ENCODE peak calls at places on chromosomes 2 and 18, in eight cellular contexts. One of them, this sample, is unnamed. For H3K36me3, the result is how much of the 10 kb centered on the place peaks cover.

GRCh38 chr2:46487667-46488333 is 8.4 kb downstream of the TMEM247 start:
- DNase-seq in breast epithelium: no peak
- DNase-seq in uterus: peak
- DNase-seq in CD8-positive, alpha-beta T cell: no peak
- DNase-seq in gastrocnemius medialis: peak
- DNase-seq in mammary epithelial cell: no peak
- DNase-seq in stomach: no peak
- DNase-seq in fibroblast of lung: peak
- DNase-seq in this sample: peak

GRCh38 chr2:193276560-193276959 is 1081.8 kb upstream of the TMEFF2 start:
- DNase-seq in breast epithelium: no peak
- DNase-seq in uterus: no peak
- DNase-seq in CD8-positive, alpha-beta T cell: no peak
- DNase-seq in gastrocnemius medialis: no peak
- DNase-seq in mammary epithelial cell: no peak
- DNase-seq in stomach: no peak
- DNase-seq in fibroblast of lung: no peak
- DNase-seq in this sample: no peak

GRCh38 chr2:17588031-17588430 is 47.5 kb downstream of the VSNL1 start:
- DNase-seq in breast epithelium: no peak
- DNase-seq in uterus: no peak
- DNase-seq in CD8-positive, alpha-beta T cell: no peak
- DNase-seq in gastrocnemius medialis: no peak
- DNase-seq in mammary epithelial cell: peak
- DNase-seq in stomach: no peak
- DNase-seq in fibroblast of lung: peak
- DNase-seq in this sample: no peak

GRCh38 chr18:50661013-50661412 is 101.1 kb downstream of the MAPK4 start:
- DNase-seq in breast epithelium: no peak
- DNase-seq in uterus: no peak
- DNase-seq in CD8-positive, alpha-beta T cell: no peak
- DNase-seq in gastrocnemius medialis: no peak
- DNase-seq in mammary epithelial cell: no peak
- DNase-seq in stomach: no peak
- DNase-seq in fibroblast of lung: no peak
- DNase-seq in this sample: no peak

GRCh38 chr2:152353364-152353763 is 18.4 kb downstream of the FMNL2 start:
- DNase-seq in breast epithelium: no peak
- DNase-seq in uterus: no peak
- DNase-seq in CD8-positive, alpha-beta T cell: no peak
- DNase-seq in gastrocnemius medialis: no peak
- DNase-seq in mammary epithelial cell: no peak
- DNase-seq in stomach: no peak
- DNase-seq in fibroblast of lung: no peak
- DNase-seq in this sample: no peak

GRCh38 chr2:17239550-17239949 is 278.7 kb downstream of the RAD51AP2 start:
- DNase-seq in breast epithelium: no peak
- DNase-seq in uterus: no peak
- DNase-seq in CD8-positive, alpha-beta T cell: no peak
- DNase-seq in gastrocnemius medialis: no peak
- DNase-seq in mammary epithelial cell: no peak
- DNase-seq in stomach: no peak
- DNase-seq in fibroblast of lung: no peak
- DNase-seq in this sample: no peak

GRCh38 chr18:32378705-32379104 is 92.0 kb downstream of the GAREM1 start:
- DNase-seq in breast epithelium: no peak
- DNase-seq in uterus: no peak
- DNase-seq in CD8-positive, alpha-beta T cell: no peak
- DNase-seq in gastrocnemius medialis: peak
- DNase-seq in mammary epithelial cell: peak
- DNase-seq in stomach: peak
- DNase-seq in fibroblast of lung: peak
- DNase-seq in this sample: no peak

GRCh38 chr2:215032153-215032552 is 106.3 kb downstream of the ABCA12 start:
- DNase-seq in breast epithelium: no peak
- DNase-seq in uterus: no peak
- DNase-seq in CD8-positive, alpha-beta T cell: no peak
- DNase-seq in gastrocnemius medialis: no peak
- DNase-seq in mammary epithelial cell: no peak
- DNase-seq in stomach: no peak
- DNase-seq in fibroblast of lung: no peak
- DNase-seq in this sample: no peak

GRCh38 chr2:197442865-197443264 is 8.0 kb upstream of the SF3B1 start:
- DNase-seq in breast epithelium: no peak
- DNase-seq in uterus: no peak
- DNase-seq in CD8-positive, alpha-beta T cell: no peak
- DNase-seq in gastrocnemius medialis: no peak
- DNase-seq in mammary epithelial cell: no peak
- DNase-seq in stomach: no peak
- DNase-seq in fibroblast of lung: no peak
- DNase-seq in this sample: no peak

GRCh38 chr2:10646153-10646552 is 43.6 kb downstream of the NOL10 start:
- DNase-seq in breast epithelium: no peak
- DNase-seq in uterus: no peak
- DNase-seq in CD8-positive, alpha-beta T cell: no peak
- DNase-seq in gastrocnemius medialis: no peak
- DNase-seq in mammary epithelial cell: no peak
- DNase-seq in stomach: no peak
- DNase-seq in fibroblast of lung: no peak
- DNase-seq in this sample: no peak

GRCh38 chr18:62399781-62400308 is 74.7 kb downstream of the TNFRSF11A start:
- DNase-seq in breast epithelium: no peak
- DNase-seq in uterus: no peak
- DNase-seq in CD8-positive, alpha-beta T cell: no peak
- DNase-seq in gastrocnemius medialis: no peak
- DNase-seq in mammary epithelial cell: peak
- DNase-seq in stomach: no peak
- DNase-seq in fibroblast of lung: no peak
- DNase-seq in this sample: no peak

GRCh38 chr18:22108674-22109073 is 60.7 kb upstream of the GATA6 start:
- DNase-seq in breast epithelium: no peak
- DNase-seq in uterus: no peak
- DNase-seq in CD8-positive, alpha-beta T cell: no peak
- DNase-seq in gastrocnemius medialis: no peak
- DNase-seq in mammary epithelial cell: no peak
- DNase-seq in stomach: peak
- DNase-seq in fibroblast of lung: no peak
- DNase-seq in this sample: no peak

GRCh38 chr2:99652862-99653261 is 163.0 kb upstream of the REV1 start:
- DNase-seq in breast epithelium: no peak
- DNase-seq in uterus: no peak
- DNase-seq in CD8-positive, alpha-beta T cell: no peak
- DNase-seq in gastrocnemius medialis: no peak
- DNase-seq in mammary epithelial cell: no peak
- DNase-seq in stomach: no peak
- DNase-seq in fibroblast of lung: no peak
- DNase-seq in this sample: no peak

GRCh38 chr2:69629921-69630608 is 13.5 kb downstream of the AAK1 start:
- DNase-seq in breast epithelium: no peak
- DNase-seq in uterus: no peak
- DNase-seq in CD8-positive, alpha-beta T cell: no peak
- DNase-seq in gastrocnemius medialis: no peak
- DNase-seq in mammary epithelial cell: no peak
- DNase-seq in stomach: no peak
- DNase-seq in fibroblast of lung: no peak
- DNase-seq in this sample: no peak

GRCh38 chr18:10376735-10377134 is 77.7 kb upstream of the APCDD1 start:
- DNase-seq in breast epithelium: no peak
- DNase-seq in uterus: no peak
- DNase-seq in CD8-positive, alpha-beta T cell: no peak
- DNase-seq in gastrocnemius medialis: no peak
- DNase-seq in mammary epithelial cell: no peak
- DNase-seq in stomach: no peak
- DNase-seq in fibroblast of lung: no peak
- DNase-seq in this sample: peak

GRCh38 chr2:210818473-210818872 is 262.1 kb downstream of the CPS1 start:
- DNase-seq in breast epithelium: no peak
- DNase-seq in uterus: no peak
- DNase-seq in CD8-positive, alpha-beta T cell: no peak
- DNase-seq in gastrocnemius medialis: no peak
- DNase-seq in mammary epithelial cell: peak
- DNase-seq in stomach: no peak
- DNase-seq in fibroblast of lung: no peak
- DNase-seq in this sample: no peak

GRCh38 chr2:223697316-223697875 is 95.2 kb upstream of the SCG2 start:
- DNase-seq in breast epithelium: no peak
- DNase-seq in uterus: no peak
- DNase-seq in CD8-positive, alpha-beta T cell: no peak
- DNase-seq in gastrocnemius medialis: no peak
- DNase-seq in mammary epithelial cell: no peak
- DNase-seq in stomach: no peak
- DNase-seq in fibroblast of lung: peak
- DNase-seq in this sample: no peak

GRCh38 chr18:43129946-43130523 is 14.6 kb upstream of the RIT2 start:
- DNase-seq in breast epithelium: no peak
- DNase-seq in uterus: no peak
- DNase-seq in CD8-positive, alpha-beta T cell: no peak
- DNase-seq in gastrocnemius medialis: no peak
- DNase-seq in mammary epithelial cell: peak
- DNase-seq in stomach: no peak
- DNase-seq in fibroblast of lung: peak
- DNase-seq in this sample: no peak

GRCh38 chr2:64636105-64636873 is 17.4 kb downstream of the SERTAD2 start:
- DNase-seq in breast epithelium: no peak
- DNase-seq in uterus: no peak
- DNase-seq in CD8-positive, alpha-beta T cell: no peak
- DNase-seq in gastrocnemius medialis: no peak
- DNase-seq in mammary epithelial cell: no peak
- DNase-seq in stomach: no peak
- DNase-seq in fibroblast of lung: no peak
- DNase-seq in this sample: no peak
- H3K36me3 ChIP-seq in breast epithelium: under half
- H3K36me3 ChIP-seq in uterus: under half
- H3K36me3 ChIP-seq in CD8-positive, alpha-beta T cell: under half
- H3K36me3 ChIP-seq in gastrocnemius medialis: under half
- H3K36me3 ChIP-seq in mammary epithelial cell: under half
- H3K36me3 ChIP-seq in stomach: under half
- H3K36me3 ChIP-seq in fibroblast of lung: under half
- H3K36me3 ChIP-seq in this sample: half or more

DNA sequence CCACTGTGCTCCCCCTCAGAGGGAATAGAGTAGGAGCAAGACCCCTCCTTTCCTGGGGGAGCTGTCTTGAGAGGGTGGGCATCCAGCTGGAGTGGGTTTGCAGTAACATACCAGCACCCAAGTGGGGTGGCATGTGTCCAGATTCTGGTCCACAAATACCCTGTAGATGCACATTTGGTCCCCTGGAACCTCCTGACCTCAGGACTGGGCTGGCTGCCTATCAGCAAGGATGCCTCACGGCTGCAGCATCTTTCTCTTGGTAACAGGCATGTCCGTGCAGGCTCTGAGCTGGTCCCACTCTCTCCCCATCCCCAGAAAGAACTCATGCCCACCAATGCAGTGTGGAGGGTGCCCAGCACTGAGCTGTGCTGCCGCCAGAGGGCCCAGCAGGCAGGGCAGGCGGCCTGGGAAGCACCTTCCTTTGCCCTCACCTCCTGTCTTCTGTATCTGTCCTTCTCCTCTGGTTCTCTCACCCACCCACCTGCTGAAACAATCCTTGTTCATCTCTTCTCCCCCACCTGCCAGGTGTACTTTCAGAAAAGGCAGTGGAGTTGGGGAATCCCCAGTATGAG is 47.4 kb downstream of the ITGB1BP1 start:
- DNase-seq in breast epithelium: no peak
- DNase-seq in uterus: no peak
- DNase-seq in CD8-positive, alpha-beta T cell: no peak
- DNase-seq in gastrocnemius medialis: no peak
- DNase-seq in mammary epithelial cell: no peak
- DNase-seq in stomach: no peak
- DNase-seq in fibroblast of lung: no peak
- DNase-seq in this sample: no peak
- TF ChIP-seq CTCF in breast epithelium: no peak
- TF ChIP-seq CTCF in uterus: no peak
- TF ChIP-seq CTCF in CD8-positive, alpha-beta T cell: no peak
- TF ChIP-seq CTCF in gastrocnemius medialis: no peak
- TF ChIP-seq CTCF in mammary epithelial cell: no peak
- TF ChIP-seq CTCF in stomach: no peak
- TF ChIP-seq CTCF in fibroblast of lung: no peak
- TF ChIP-seq CTCF in this sample: no peak

DNA sequence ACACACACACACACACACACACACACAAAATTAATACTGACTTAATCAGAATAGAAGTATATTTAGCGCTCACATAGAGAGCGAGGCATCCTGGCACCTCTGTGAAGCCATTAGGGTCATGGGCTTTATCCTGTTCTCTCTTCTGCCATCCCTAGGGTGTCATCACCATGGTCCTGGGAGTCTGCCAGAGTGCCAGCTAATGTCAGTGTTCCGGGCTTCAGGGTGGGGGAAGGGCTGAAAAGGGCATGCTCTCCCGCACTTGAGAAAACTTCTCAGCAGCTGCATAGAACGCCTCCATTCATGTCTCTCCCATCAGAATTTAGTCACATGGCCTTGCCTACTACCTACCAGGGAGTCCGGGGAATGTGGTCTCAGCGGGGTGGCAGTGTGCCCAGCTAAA is 19.7 kb upstream of the DYNC2LI1 start:
- DNase-seq in breast epithelium: no peak
- DNase-seq in uterus: no peak
- DNase-seq in CD8-positive, alpha-beta T cell: no peak
- DNase-seq in gastrocnemius medialis: no peak
- DNase-seq in mammary epithelial cell: no peak
- DNase-seq in stomach: no peak
- DNase-seq in fibroblast of lung: no peak
- DNase-seq in this sample: peak
- H3K36me3 ChIP-seq in breast epithelium: under half
- H3K36me3 ChIP-seq in uterus: under half
- H3K36me3 ChIP-seq in CD8-positive, alpha-beta T cell: under half
- H3K36me3 ChIP-seq in gastrocnemius medialis: under half
- H3K36me3 ChIP-seq in mammary epithelial cell: under half
- H3K36me3 ChIP-seq in stomach: under half
- H3K36me3 ChIP-seq in fibroblast of lung: under half
- H3K36me3 ChIP-seq in this sample: under half

GRCh38 chr2:116095636-116096035 is 1653.2 kb downstream of the DPP10 start:
- DNase-seq in breast epithelium: no peak
- DNase-seq in uterus: no peak
- DNase-seq in CD8-positive, alpha-beta T cell: no peak
- DNase-seq in gastrocnemius medialis: no peak
- DNase-seq in mammary epithelial cell: no peak
- DNase-seq in stomach: no peak
- DNase-seq in fibroblast of lung: no peak
- DNase-seq in this sample: no peak

GRCh38 chr2:116098049-116098448 is 1655.6 kb downstream of the DPP10 start:
- DNase-seq in breast epithelium: no peak
- DNase-seq in uterus: no peak
- DNase-seq in CD8-positive, alpha-beta T cell: no peak
- DNase-seq in gastrocnemius medialis: no peak
- DNase-seq in mammary epithelial cell: no peak
- DNase-seq in stomach: no peak
- DNase-seq in fibroblast of lung: no peak
- DNase-seq in this sample: no peak

GRCh38 chr2:116088246-116088645 is 1645.8 kb downstream of the DPP10 start:
- DNase-seq in breast epithelium: no peak
- DNase-seq in uterus: no peak
- DNase-seq in CD8-positive, alpha-beta T cell: no peak
- DNase-seq in gastrocnemius medialis: no peak
- DNase-seq in mammary epithelial cell: no peak
- DNase-seq in stomach: no peak
- DNase-seq in fibroblast of lung: no peak
- DNase-seq in this sample: no peak

DNA sequence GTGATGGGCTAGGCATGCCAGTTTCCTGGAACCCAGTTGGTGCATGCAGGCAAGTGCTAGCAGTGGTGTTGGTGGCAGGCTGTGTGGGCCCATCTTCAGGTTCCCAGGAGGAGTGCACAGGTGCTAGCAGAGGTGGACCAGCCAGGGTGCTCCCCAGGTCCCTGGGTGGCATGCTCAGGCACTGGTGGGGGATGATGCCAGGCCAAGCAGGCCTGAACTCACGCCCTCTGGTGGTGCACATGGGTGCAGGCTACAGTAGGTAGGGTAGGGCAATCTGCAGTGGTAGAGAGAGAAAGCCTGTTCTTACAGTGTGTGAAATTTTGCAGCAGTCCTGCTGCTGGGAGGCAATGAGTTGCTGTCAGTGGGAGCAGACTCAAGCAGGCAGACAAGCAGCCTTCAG is 1651.8 kb downstream of the DPP10 start:
- DNase-seq in breast epithelium: no peak
- DNase-seq in uterus: no peak
- DNase-seq in CD8-positive, alpha-beta T cell: no peak
- DNase-seq in gastrocnemius medialis: no peak
- DNase-seq in mammary epithelial cell: no peak
- DNase-seq in stomach: no peak
- DNase-seq in fibroblast of lung: no peak
- DNase-seq in this sample: no peak
- TF ChIP-seq CTCF in breast epithelium: no peak
- TF ChIP-seq CTCF in uterus: no peak
- TF ChIP-seq CTCF in CD8-positive, alpha-beta T cell: no peak
- TF ChIP-seq CTCF in gastrocnemius medialis: no peak
- TF ChIP-seq CTCF in mammary epithelial cell: no peak
- TF ChIP-seq CTCF in stomach: no peak
- TF ChIP-seq CTCF in fibroblast of lung: no peak
- TF ChIP-seq CTCF in this sample: no peak